ENCODE peak calls at places on chromosomes 2 and 18, in four cellular contexts. B is H1, I is GM12878, N is HepG2. O is an unnamed sample.

GRCh38 chr18:74949611-74950010 is 259.3 kb downstream of the PTGR3 start:
- DNase-seq in B (no peak), I (no peak), N (no peak), O (no peak)

GRCh38 chr18:5519448-5520362 is 24.1 kb downstream of the EPB41L3 start:
- DNase-seq in B (no peak), I (no peak), N (no peak), O (no peak)

GRCh38 chr2:198045227-198045626 is 240.8 kb downstream of the PLCL1 start:
- DNase-seq in B (no peak), I (no peak), N (no peak), O (no peak)

GRCh38 chr18:45254683-45255082 is 360.6 kb upstream of the SLC14A2 start:
- DNase-seq in B (no peak), I (no peak), N (no peak), O (no peak)

GRCh38 chr2:10668402-10669012 is 21.3 kb downstream of the NOL10 start:
- DNase-seq in B (no peak), I (peak), N (peak), O (no peak)

GRCh38 chr2:40716879-40717278 is 265.0 kb upstream of the SLC8A1 start:
- DNase-seq in B (no peak), I (no peak), N (no peak), O (no peak)

GRCh38 chr18:50545936-50546335 is 14.0 kb upstream of the MAPK4 start:
- DNase-seq in B (no peak), I (no peak), N (no peak), O (no peak)

GRCh38 chr2:132670961-132671781 is 1.2 kb upstream of the LYPD1 start:
- DNase-seq in B (no peak), I (no peak), N (no peak), O (no peak)

GRCh38 chr2:124267821-124268220 is 242.7 kb downstream of the CNTNAP5 start:
- DNase-seq in B (no peak), I (no peak), N (no peak), O (no peak)

GRCh38 chr2:25483584-25484266 is 142.0 kb upstream of the DNMT3A start:
- DNase-seq in B (no peak), I (no peak), N (no peak), O (no peak)

GRCh38 chr2:211836409-211836808 is 702.2 kb downstream of the ERBB4 start:
- DNase-seq in B (no peak), I (no peak), N (no peak), O (no peak)

GRCh38 chr2:46520108-46520507 is 40.7 kb downstream of the TMEM247 start:
- DNase-seq in B (no peak), I (no peak), N (no peak), O (no peak)

GRCh38 chr2:161312996-161313395 is 4.8 kb downstream of the PSMD14 start:
- DNase-seq in B (no peak), I (no peak), N (no peak), O (no peak)

GRCh38 chr18:45621068-45621511 is 5.8 kb downstream of the SLC14A2 start:
- DNase-seq in B (no peak), I (no peak), N (peak), O (peak)

GRCh38 chr18:42742976-42743755 is 372.3 kb downstream of the RIT2 start:
- DNase-seq in B (no peak), I (no peak), N (no peak), O (no peak)

GRCh38 chr2:240139666-240140393 is 628 bp downstream of the OTOS start:
- DNase-seq in B (no peak), I (no peak), N (no peak), O (no peak)

GRCh38 chr2:44934024-44934423 is 7.5 kb upstream of the SIX3 start:
- DNase-seq in B (no peak), I (no peak), N (no peak), O (no peak)

GRCh38 chr2:75076088-75076487 is 117.6 kb downstream of the POLE4 start:
- DNase-seq in B (no peak), I (no peak), N (no peak), O (no peak)

GRCh38 chr2:193695367-193695766 is 1500.6 kb upstream of the TMEFF2 start:
- DNase-seq in B (no peak), I (no peak), N (peak), O (no peak)

GRCh38 chr2:30398488-30398887 is 48.6 kb upstream of the LCLAT1 start:
- DNase-seq in B (no peak), I (no peak), N (no peak), O (no peak)

GRCh38 chr18:22285299-22286140 is 116.1 kb downstream of the GATA6 start:
- DNase-seq in B (no peak), I (no peak), N (peak), O (no peak)

GRCh38 chr2:12284487-12284886 is 432.2 kb upstream of the TRIB2 start:
- DNase-seq in B (no peak), I (no peak), N (no peak), O (no peak)

GRCh38 chr2:157336137-157336721 is 10.6 kb upstream of the ERMN start:
- DNase-seq in B (no peak), I (no peak), N (peak), O (peak)

GRCh38 chr2:85396531-85397470 is 13.4 kb downstream of the CAPG start:
- DNase-seq in B (no peak), I (no peak), N (no peak), O (no peak)

GRCh38 chr2:181763423-181763822 is 83.1 kb upstream of the NEUROD1 start:
- DNase-seq in B (no peak), I (no peak), N (no peak), O (no peak)

GRCh38 chr2:2222931-2223330 is 108.1 kb downstream of the MYT1L start:
- DNase-seq in B (no peak), I (no peak), N (no peak), O (no peak)

GRCh38 chr2:86216577-86217555 is 17.6 kb downstream of the MRPL35 start:
- DNase-seq in B (no peak), I (no peak), N (no peak), O (peak)

GRCh38 chr2:134262666-134263065 is 8.8 kb downstream of the MGAT5 start:
- DNase-seq in B (no peak), I (no peak), N (no peak), O (no peak)

GRCh38 chr2:72834561-72834960 is 8.7 kb upstream of the EXOC6B start:
- DNase-seq in B (no peak), I (no peak), N (no peak), O (no peak)

GRCh38 chr2:17658251-17658843 is 95.3 kb downstream of the SMC6 start:
- DNase-seq in B (no peak), I (peak), N (no peak), O (no peak)

GRCh38 chr2:151040036-151040435 is 221.6 kb downstream of the RBM43 start:
- DNase-seq in B (no peak), I (no peak), N (no peak), O (no peak)

GRCh38 chr2:182893666-182894065 is 27.2 kb upstream of the FRZB start:
- DNase-seq in B (no peak), I (no peak), N (no peak), O (no peak)

GRCh38 chr2:10909050-10909995 is 2.4 kb upstream of the KCNF1 start:
- DNase-seq in B (no peak), I (no peak), N (peak), O (peak)

GRCh38 chr2:223589901-223590300 is 12.3 kb downstream of the SCG2 start:
- DNase-seq in B (no peak), I (no peak), N (no peak), O (no peak)

GRCh38 chr2:201432551-201433388 is 18.5 kb downstream of the TRAK2 start:
- DNase-seq in B (no peak), I (no peak), N (no peak), O (peak)

GRCh38 chr2:174021056-174021656 is 56.0 kb upstream of the SP3 start:
- DNase-seq in B (no peak), I (no peak), N (no peak), O (no peak)
- TF ChIP-seq BRCA1 in B (no peak), I (no peak), N (no peak), O (no peak)

GRCh38 chr2:176876493-176877103 is 336.0 kb upstream of the HNRNPA3 start:
- DNase-seq in B (no peak), I (no peak), N (no peak), O (no peak)

GRCh38 chr2:176879596-176879995 is 333.0 kb upstream of the HNRNPA3 start:
- DNase-seq in B (no peak), I (no peak), N (no peak), O (no peak)
- TF ChIP-seq SP1 in B (no peak), I (no peak), N (no peak), O (no peak)

GRCh38 chr18:210075-210474 is 51.7 kb downstream of the USP14 start:
- DNase-seq in B (no peak), I (no peak), N (no peak), O (no peak)
- TF ChIP-seq BRCA1 in B (no peak), I (no peak), N (no peak), O (no peak)

GRCh38 chr2:241352227-241352626 is 3.9 kb upstream of the FARP2 start:
- DNase-seq in B (no peak), I (no peak), N (no peak), O (no peak)
- TF ChIP-seq SP1 in B (no peak), I (no peak), N (no peak), O (no peak)

GRCh38 chr18:3513481-3513880 is 63.5 kb downstream of the TGIF1 start:
- DNase-seq in B (no peak), I (no peak), N (no peak), O (no peak)

GRCh38 chr18:3514312-3515216 is 64.6 kb downstream of the TGIF1 start:
- DNase-seq in B (no peak), I (no peak), N (no peak), O (no peak)

GRCh38 chr18:3510024-3510423 is 60.1 kb downstream of the TGIF1 start:
- DNase-seq in B (no peak), I (no peak), N (no peak), O (no peak)

GRCh38 chr18:3510896-3511295 is 60.9 kb downstream of the TGIF1 start:
- DNase-seq in B (no peak), I (no peak), N (no peak), O (no peak)

DNA sequence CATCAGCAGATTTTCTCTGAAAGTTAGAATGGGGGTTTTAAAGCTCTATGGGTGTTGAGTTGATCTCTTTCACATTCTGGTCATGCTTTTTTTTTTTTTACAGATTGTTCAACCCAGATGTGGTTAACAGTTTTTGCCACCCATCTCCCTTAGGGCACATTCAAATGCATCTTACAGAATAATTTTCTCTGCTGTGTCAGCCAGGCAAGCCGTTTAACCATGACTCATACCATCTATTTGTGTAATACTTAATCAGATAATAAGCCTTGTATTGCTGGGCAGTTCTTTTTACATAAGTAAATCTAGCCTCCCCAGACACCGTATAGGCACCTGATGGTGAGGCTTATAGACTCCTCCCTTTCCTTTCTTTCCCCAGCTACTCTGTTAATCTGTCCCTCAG is 62.0 kb downstream of the TGIF1 start:
- DNase-seq in B (no peak), I (no peak), N (no peak), O (no peak)
- TF ChIP-seq BRCA1 in B (no peak), I (no peak), N (no peak), O (no peak)

GRCh38 chr2:235501663-235502009 is 7.8 kb downstream of the AGAP1 start:
- DNase-seq in B (no peak), I (no peak), N (no peak), O (no peak)
- TF ChIP-seq SP1 in B (no peak), I (no peak), N (no peak), O (no peak)

DNA sequence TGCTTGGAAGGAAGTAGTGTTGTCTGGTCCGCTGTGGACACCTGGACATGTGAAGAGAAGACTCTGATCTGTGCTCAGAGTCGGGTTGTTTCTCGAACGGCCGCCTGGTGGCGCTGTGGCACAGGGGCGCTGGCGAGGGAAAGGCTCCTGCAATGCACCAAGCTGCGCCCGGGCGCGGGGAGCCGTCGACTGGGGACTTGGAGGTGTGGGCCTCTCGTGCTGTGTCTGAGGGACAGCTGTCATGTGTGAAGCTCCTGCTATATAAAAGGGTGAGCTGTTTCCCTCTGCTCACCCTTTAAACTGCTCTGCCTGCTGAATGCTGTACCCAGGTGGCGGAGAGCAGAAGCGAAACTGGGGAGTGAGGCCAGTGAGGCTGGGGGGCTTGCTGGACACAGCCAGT is 44.0 kb downstream of the GNAL start:
- DNase-seq in B (peak), I (no peak), N (peak), O (peak)
- TF ChIP-seq BRCA1 in B (no peak), I (no peak), N (no peak), O (no peak)